ENCODE peak calls at places on chromosome 5, in four cellular contexts. H is HT1080, X is iris pigment epithelial cell, B is heart left ventricle. S is an unnamed sample.

GRCh38 chr5:168073991-168074800 is 217.2 kb upstream of the WWC1 start:
- DNase-seq in H (peak), X (no peak), B (no peak), S (no peak)

GRCh38 chr5:77774981-77775772 is 962 bp downstream of the TBCA start:
- DNase-seq in H (no peak), X (no peak), B (no peak), S (no peak)

GRCh38 chr5:81044868-81045267 is 84.7 kb downstream of the RASGRF2 start:
- DNase-seq in H (peak), X (no peak), B (no peak), S (no peak)

GRCh38 chr5:103785569-103785968 is 223.0 kb upstream of the NUDT12 start:
- DNase-seq in H (no peak), X (peak), B (no peak), S (no peak)

GRCh38 chr5:123882946-123883345 is 371.0 kb downstream of the CSNK1G3 start:
- DNase-seq in H (no peak), X (peak), B (no peak), S (no peak)

GRCh38 chr5:88695232-88695631 is 187.8 kb downstream of the MEF2C start:
- DNase-seq in H (no peak), X (no peak), B (no peak), S (no peak)

GRCh38 chr5:136174021-136174659 is 18.8 kb downstream of the SMIM32 start:
- DNase-seq in H (peak), X (peak), B (no peak), S (no peak)

GRCh38 chr5:72878854-72879253 is 62.4 kb downstream of the TNPO1 start:
- DNase-seq in H (no peak), X (no peak), B (no peak), S (no peak)

GRCh38 chr5:138230981-138231589 is 18.0 kb upstream of the CDC23 start:
- DNase-seq in H (peak), X (peak), B (peak), S (no peak)

GRCh38 chr5:173256800-173257199 is 21.8 kb upstream of the NKX2-5 start:
- DNase-seq in H (no peak), X (no peak), B (no peak), S (no peak)

GRCh38 chr5:61790678-61791077 is 458.6 kb downstream of the ZSWIM6 start:
- DNase-seq in H (no peak), X (no peak), B (no peak), S (no peak)

GRCh38 chr5:54103871-54104270 is 206.5 kb downstream of the ARL15 start:
- DNase-seq in H (no peak), X (no peak), B (no peak), S (no peak)

GRCh38 chr5:52878671-52879070 is 91.0 kb downstream of the ITGA1 start:
- DNase-seq in H (peak), X (peak), B (no peak), S (no peak)

GRCh38 chr5:1820381-1820780 is 19.2 kb downstream of the NDUFS6 start:
- DNase-seq in H (no peak), X (no peak), B (no peak), S (no peak)

GRCh38 chr5:81708889-81709288 is 42.0 kb downstream of the SSBP2 start:
- DNase-seq in H (no peak), X (no peak), B (no peak), S (no peak)

GRCh38 chr5:129398279-129398678 is 61.8 kb upstream of the ADAMTS19 start:
- DNase-seq in H (no peak), X (no peak), B (no peak), S (no peak)

GRCh38 chr5:34923694-34924461 is 5.5 kb upstream of the DNAJC21 start:
- DNase-seq in H (peak), X (peak), B (no peak), S (peak)

GRCh38 chr5:93578179-93578812 is 2.7 kb downstream of the NR2F1-AS1 start:
- DNase-seq in H (no peak), X (peak), B (no peak), S (no peak)

GRCh38 chr5:80573062-80573461 is 3.0 kb upstream of the ANKRD34B start:
- DNase-seq in H (no peak), X (no peak), B (no peak), S (no peak)

GRCh38 chr5:11130111-11130510 is 369.1 kb upstream of the DAP start:
- DNase-seq in H (no peak), X (no peak), B (no peak), S (no peak)

GRCh38 chr5:59767753-59768159 is 125.8 kb downstream of the PDE4D start:
- DNase-seq in H (no peak), X (peak), B (no peak), S (no peak)

GRCh38 chr5:1910081-1910760 is 27.5 kb upstream of the IRX4 start:
- DNase-seq in H (no peak), X (no peak), B (no peak), S (no peak)

GRCh38 chr5:143680672-143681259 is 131.2 kb upstream of the HMHB1 start:
- DNase-seq in H (no peak), X (no peak), B (no peak), S (no peak)

GRCh38 chr5:154415114-154415513 is 30.7 kb upstream of the SAP30L start:
- DNase-seq in H (no peak), X (no peak), B (no peak), S (no peak)

GRCh38 chr5:89929834-89930233 is 479.7 kb downstream of the CETN3 start:
- DNase-seq in H (no peak), X (peak), B (no peak), S (no peak)

GRCh38 chr5:117131876-117132275 is 557.3 kb upstream of the SEMA6A start:
- DNase-seq in H (no peak), X (no peak), B (no peak), S (no peak)

GRCh38 chr5:7773178-7773577 is 77.8 kb downstream of the CFAP90 start:
- DNase-seq in H (no peak), X (no peak), B (no peak), S (no peak)

GRCh38 chr5:77957931-77958476 is 181.9 kb upstream of the TBCA start:
- DNase-seq in H (no peak), X (no peak), B (no peak), S (no peak)

GRCh38 chr5:151487544-151487943 is 40.1 kb downstream of the SLC36A1 start:
- DNase-seq in H (no peak), X (no peak), B (no peak), S (no peak)

GRCh38 chr5:36202521-36202961 is 39.2 kb downstream of the NADK2 start:
- DNase-seq in H (peak), X (peak), B (peak), S (no peak)

GRCh38 chr5:115542651-115543364 is 1.8 kb downstream of the FEM1C start:
- DNase-seq in H (no peak), X (no peak), B (no peak), S (no peak)

GRCh38 chr5:5658226-5658625 is 235.7 kb downstream of the ICE1 start:
- DNase-seq in H (peak), X (peak), B (peak), S (no peak)

GRCh38 chr5:164860896-164861295 is 1355.5 kb downstream of the MAT2B start:
- DNase-seq in H (no peak), X (no peak), B (no peak), S (no peak)

GRCh38 chr5:61309115-61309514 is 22.9 kb upstream of the ZSWIM6 start:
- DNase-seq in H (no peak), X (no peak), B (no peak), S (no peak)